ENCODE peak calls at places on chromosomes 16 and 17, in six cellular contexts. A is IMR-90, M is A549, Q is GM12878, N is K562, B is HepG2. V is an unnamed sample.

GRCh38 chr16:15644306-15644961 is 1.5 kb upstream of the MARF1 start:
- DNase-seq in A (no peak), M (no peak), Q (no peak), N (no peak), B (peak; percentile 87), V (peak; percentile 17)

GRCh38 chr16:7367309-7367708 is 34.7 kb downstream of the RBFOX1 start:
- DNase-seq in A (no peak), M (no peak), Q (no peak), N (no peak), B (no peak), V (no peak)

GRCh38 chr16:84357191-84357651 is 11.1 kb upstream of the ATP2C2 start:
- DNase-seq in A (peak; percentile 52), M (no peak), Q (no peak), N (no peak), B (no peak), V (no peak)

GRCh38 chr17:76240461-76241204 is at the start of gene RNF157:
- DNase-seq in A (peak; percentile 48), M (peak; percentile 81), Q (no peak), N (peak; percentile 92), B (peak; percentile 17), V (peak; percentile 97)

GRCh38 chr17:34706029-34706428 is 126.6 kb downstream of the TMEM132E start:
- DNase-seq in A (peak; percentile 1), M (no peak), Q (no peak), N (peak; percentile 46), B (no peak), V (no peak)

GRCh38 chr17:77376795-77377751 is 236.3 kb downstream of the SEC14L1 start:
- DNase-seq in A (peak; percentile 92), M (no peak), Q (no peak), N (no peak), B (peak; percentile 95), V (peak; percentile 91)

GRCh38 chr16:23061669-23062068 is 87.6 kb downstream of the USP31 start:
- DNase-seq in A (peak; percentile 43), M (no peak), Q (no peak), N (no peak), B (no peak), V (no peak)

GRCh38 chr17:48155889-48156670 is 48.5 kb downstream of the SNX11 start:
- DNase-seq in A (no peak), M (no peak), Q (no peak), N (no peak), B (no peak), V (no peak)

GRCh38 chr17:55285340-55286301 is 20.9 kb downstream of the HLF start:
- DNase-seq in A (peak; percentile 68), M (no peak), Q (no peak), N (no peak), B (peak; percentile 99), V (no peak)

GRCh38 chr17:79150799-79151198 is 76.2 kb downstream of the ENGASE start:
- DNase-seq in A (no peak), M (no peak), Q (no peak), N (no peak), B (no peak), V (no peak)

GRCh38 chr17:19723967-19724366 is 7.6 kb upstream of the SLC47A2 start:
- DNase-seq in A (no peak), M (no peak), Q (no peak), N (no peak), B (no peak), V (no peak)

DNA sequence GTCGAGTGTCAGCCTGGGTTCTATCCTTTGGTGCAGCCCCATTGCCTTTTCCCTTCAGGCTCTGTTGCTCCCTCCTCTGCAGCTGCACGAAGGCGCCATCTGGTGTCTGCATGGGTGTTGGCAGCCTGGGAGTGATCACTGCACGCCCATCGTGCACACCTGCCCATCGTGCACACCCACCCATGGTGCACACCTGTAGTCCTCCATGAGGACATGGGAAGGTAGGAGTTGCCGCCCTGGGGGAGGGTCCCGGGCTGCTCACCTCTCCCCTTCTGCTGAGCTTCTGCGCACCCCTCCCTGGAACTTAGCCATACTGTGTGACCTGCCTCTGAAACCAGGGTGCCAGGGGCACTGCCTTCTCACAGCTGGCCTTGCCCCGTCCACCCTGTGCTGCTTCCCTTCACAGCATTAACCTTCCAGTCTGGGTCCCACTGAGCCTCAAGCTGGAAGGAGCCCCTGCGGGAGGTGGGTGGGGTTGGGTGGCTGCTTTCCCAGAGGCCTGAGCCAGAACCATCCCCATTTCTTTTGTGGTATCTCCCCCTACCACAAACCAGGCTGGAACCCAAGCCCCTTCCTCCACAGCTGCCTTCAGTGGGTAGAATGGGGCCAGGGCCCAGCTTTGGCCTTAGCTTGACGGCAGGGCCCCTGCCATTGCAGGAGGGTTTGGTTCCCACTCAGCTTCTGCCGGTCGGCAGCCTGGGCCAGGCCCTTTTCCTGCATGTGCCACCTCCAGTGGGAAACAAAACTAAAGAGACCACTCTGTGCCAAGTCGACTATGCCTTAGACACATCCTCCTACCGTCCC is 2.9 kb downstream of the CTRL start:
- DNase-seq in A (peak; percentile 43), M (peak; percentile 91), Q (no peak), N (peak; percentile 75), B (peak; percentile 69), V (peak; percentile 90)
- TF ChIP-seq SMC3 in A (peak; percentile 91), M (peak; percentile 78), Q (peak; percentile 89), N (peak; percentile 98), B (peak; percentile 95), V (peak; percentile 96)

GRCh38 chr16:71226229-71227141 is 4.0 kb downstream of the HYDIN start:
- DNase-seq in A (no peak), M (no peak), Q (no peak), N (no peak), B (no peak), V (no peak)
- H3K9me3 ChIP-seq in A (no peaks in the 10 kb centered on the region), M (peaks cover 12% of the 10 kb centered on the region), Q (peaks cover 2% of the 10 kb centered on the region), N (peaks cover 5% of the 10 kb centered on the region), B (peaks cover 25% of the 10 kb centered on the region), V (peaks cover 6% of the 10 kb centered on the region)

DNA sequence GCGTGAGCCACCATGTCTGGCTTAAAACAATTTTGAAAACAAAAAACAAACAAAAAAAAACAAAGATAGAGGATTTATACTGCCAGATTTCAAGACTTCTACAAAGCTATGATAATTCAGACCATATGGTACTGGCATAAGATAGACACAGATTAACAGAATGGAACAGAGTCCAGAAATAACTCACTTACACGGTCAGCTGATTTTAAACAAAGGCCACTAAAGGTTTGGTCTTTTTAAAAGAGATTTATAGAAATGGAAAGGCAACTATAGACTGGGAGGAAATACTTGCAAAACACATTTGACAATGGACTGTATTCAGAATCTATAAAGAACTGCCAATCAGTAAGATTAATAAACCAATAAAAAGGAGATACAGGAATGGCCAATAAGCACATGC is 48.6 kb upstream of the MNT start:
- DNase-seq in A (peak; percentile 13), M (no peak), Q (no peak), N (no peak), B (no peak), V (peak; percentile 51)
- TF ChIP-seq SMC3 in A (no peak), M (no peak), Q (no peak), N (no peak), B (no peak), V (no peak)

GRCh38 chr17:27078296-27078695 is 215.6 kb upstream of the WSB1 start:
- DNase-seq in A (no peak), M (no peak), Q (no peak), N (no peak), B (no peak), V (no peak)

GRCh38 chr17:27082023-27082774 is 211.7 kb upstream of the WSB1 start:
- DNase-seq in A (no peak), M (no peak), Q (no peak), N (no peak), B (no peak), V (no peak)

GRCh38 chr17:27076814-27077213 is 217.1 kb upstream of the WSB1 start:
- DNase-seq in A (no peak), M (no peak), Q (no peak), N (no peak), B (no peak), V (no peak)

GRCh38 chr17:27081002-27081638 is 212.8 kb upstream of the WSB1 start:
- DNase-seq in A (no peak), M (no peak), Q (no peak), N (no peak), B (no peak), V (no peak)

GRCh38 chr17:27079660-27080059 is 214.3 kb upstream of the WSB1 start:
- DNase-seq in A (no peak), M (no peak), Q (no peak), N (no peak), B (no peak), V (no peak)
- H3K9me3 ChIP-seq in A (peaks cover 9% of the 10 kb centered on the region), M (no peaks in the 10 kb centered on the region), Q (no peaks in the 10 kb centered on the region), N (no peaks in the 10 kb centered on the region), B (no peaks in the 10 kb centered on the region), V (no peaks in the 10 kb centered on the region)

GRCh38 chr16:86497551-86498021 is 12.7 kb upstream of the FOXF1 start:
- DNase-seq in A (no peak), M (no peak), Q (no peak), N (no peak), B (no peak), V (no peak)
- TF ChIP-seq SMC3 in A (no peak), M (no peak), Q (no peak), N (no peak), B (no peak), V (no peak)

V was measured in SK-N-SH.